ENCODE peak calls at places on chromosomes 7 and 10, in ten cellular contexts. P is stomach, A is right atrium auricular region, C is adrenal gland, Z is thoracic aorta, Y is choroid plexus epithelial cell, B is A549, M is left ventricle myocardium inferior, X is endothelial cell of umbilical vein, E is colonic mucosa. R is an unnamed sample.

GRCh38 chr7:5773661-5774086 is 7.8 kb downstream of the RNF216 start:
- DNase-seq in E (no peak), P (no peak), X (peak), M (no peak), Z (peak), B (peak), A (peak), C (peak), Y (peak), R (no peak)

GRCh38 chr10:5428133-5428532 is 15.8 kb downstream of the NET1 start:
- DNase-seq in P (no peak), B (no peak), M (no peak), A (no peak), C (no peak), X (peak), Y (no peak), E (no peak), Z (no peak), R (no peak)

GRCh38 chr7:121561717-121562116 is 165.6 kb upstream of the FAM3C start:
- DNase-seq in B (no peak), M (no peak), Y (peak), X (no peak), C (no peak), Z (no peak), E (no peak), A (no peak), P (no peak), R (no peak)

GRCh38 chr7:66069732-66070131 is 5.9 kb upstream of the ASL start:
- DNase-seq in M (no peak), P (no peak), A (no peak), E (no peak), C (no peak), B (no peak), X (no peak), Z (no peak), Y (no peak), R (no peak)

GRCh38 chr7:39811161-39811614 is 138.9 kb upstream of the CDK13 start:
- DNase-seq in A (no peak), M (no peak), P (no peak), B (peak), Z (no peak), C (no peak), E (no peak), Y (peak), X (no peak), R (no peak)

GRCh38 chr10:20748551-20748950 is 148.6 kb downstream of the NEBL start:
- DNase-seq in E (no peak), Z (no peak), Y (no peak), P (no peak), M (no peak), X (no peak), B (no peak), A (no peak), C (no peak), R (no peak)

GRCh38 chr7:94374231-94374630 is 20.5 kb upstream of the COL1A2 start:
- DNase-seq in Y (peak), X (peak), C (peak), B (no peak), E (peak), Z (peak), P (peak), A (peak), M (peak), R (no peak)

GRCh38 chr7:84675633-84676034 is 481.0 kb upstream of the SEMA3A start:
- DNase-seq in B (no peak), C (no peak), Y (peak), A (no peak), E (no peak), P (peak), X (peak), Z (no peak), M (no peak), R (peak)

GRCh38 chr10:35574924-35575352 is 30.2 kb upstream of the GJD4 start:
- DNase-seq in P (no peak), M (no peak), Y (peak), Z (no peak), C (no peak), X (peak), B (no peak), E (no peak), A (peak), R (no peak)

GRCh38 chr10:61529208-61529607 is 76.0 kb upstream of the TMEM26 start:
- DNase-seq in E (no peak), P (no peak), Z (no peak), B (no peak), M (no peak), Y (no peak), X (no peak), C (no peak), A (no peak), R (no peak)

GRCh38 chr10:80161321-80162084 is 29.0 kb downstream of the PLAC9 start:
- DNase-seq in X (no peak), A (no peak), M (no peak), C (no peak), Z (no peak), E (no peak), B (peak), Y (peak), P (no peak), R (no peak)
- TF ChIP-seq CTCF in X (peak), A (peak), M (no peak), C (no peak), Z (no peak), E (no peak), B (no peak), Y (peak), P (no peak), R (peak)

DNA sequence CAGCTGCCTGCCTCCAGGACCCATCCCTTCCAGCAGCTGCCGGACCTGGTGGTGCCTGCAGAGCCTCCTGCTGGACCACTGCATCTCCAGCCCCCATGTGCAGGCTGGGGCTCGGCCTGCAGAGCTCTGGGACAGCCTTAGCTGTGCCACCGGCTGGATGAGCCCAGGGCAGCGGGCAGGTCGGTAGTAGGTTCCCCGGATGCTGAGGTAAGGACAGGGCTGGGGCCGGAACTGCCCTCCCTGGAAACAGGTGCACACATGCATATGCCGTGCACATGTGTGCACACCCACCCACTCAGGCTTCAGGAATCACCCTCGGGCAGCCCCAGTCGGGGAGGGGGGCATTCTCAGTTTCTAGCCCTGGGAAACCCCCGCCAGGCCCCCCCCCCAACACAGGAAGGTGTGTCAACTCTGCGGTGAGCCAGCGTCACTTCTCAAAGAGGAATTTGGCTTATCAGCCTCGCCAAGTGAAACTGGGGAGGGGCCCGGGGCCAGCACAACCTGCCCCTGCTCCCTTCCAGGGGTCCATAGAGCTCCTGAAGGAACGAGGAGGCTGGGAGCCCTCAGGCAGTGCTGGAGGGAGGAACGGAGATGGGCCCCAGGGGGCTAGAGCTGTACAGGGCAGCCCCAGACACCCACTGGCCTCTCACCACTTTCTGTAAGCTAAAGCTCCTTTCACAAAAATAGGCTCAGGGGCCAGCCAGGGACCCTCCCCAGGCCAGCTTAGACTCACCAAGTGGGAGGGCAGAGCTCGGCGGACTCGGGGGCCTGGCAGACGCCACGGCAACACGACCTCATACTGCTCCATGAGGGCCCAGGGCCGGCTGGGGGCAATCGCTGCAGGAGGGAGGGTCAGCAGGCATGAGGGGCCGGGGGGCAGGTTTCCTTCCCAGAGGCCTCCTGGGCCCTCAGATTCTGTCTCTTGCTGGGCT is 1.7 kb downstream of the ADAM8 start:
- DNase-seq in X (no peak), B (no peak), Z (no peak), C (no peak), A (no peak), M (no peak), Y (no peak), P (peak), E (no peak), R (peak)
- H3K4me3 ChIP-seq in X (no peak), B (no peak), Z (peak), C (no peak), A (no peak), M (peak), Y (no peak), P (peak), E (peak), R (no peak)

GRCh38 chr7:141698247-141699015 is 3.5 kb downstream of the DENND11 start:
- DNase-seq in P (no peak), Z (no peak), X (no peak), E (no peak), A (no peak), M (no peak), Y (no peak), B (no peak), C (no peak), R (no peak)

GRCh38 chr7:141696386-141696785 is 5.6 kb downstream of the DENND11 start:
- DNase-seq in Z (no peak), B (no peak), C (no peak), A (no peak), P (no peak), E (peak), Y (no peak), M (no peak), X (peak), R (no peak)

GRCh38 chr7:141697211-141697871 is 4.6 kb downstream of the DENND11 start:
- DNase-seq in B (no peak), A (no peak), Z (no peak), X (peak), P (no peak), Y (peak), E (no peak), C (peak), M (no peak), R (no peak)

GRCh38 chr7:141693082-141693481 is 8.9 kb downstream of the DENND11 start:
- DNase-seq in Z (no peak), M (no peak), B (no peak), X (no peak), Y (no peak), P (no peak), C (no peak), E (no peak), A (no peak), R (no peak)

GRCh38 chr7:141695803-141696289 is 6.1 kb downstream of the DENND11 start:
- DNase-seq in C (no peak), Y (no peak), Z (no peak), B (peak), P (peak), E (peak), X (no peak), A (no peak), M (no peak), R (no peak)
- TF ChIP-seq CTCF in C (no peak), Y (no peak), Z (no peak), B (no peak), P (no peak), E (no peak), X (no peak), A (no peak), M (no peak), R (no peak)

DNA sequence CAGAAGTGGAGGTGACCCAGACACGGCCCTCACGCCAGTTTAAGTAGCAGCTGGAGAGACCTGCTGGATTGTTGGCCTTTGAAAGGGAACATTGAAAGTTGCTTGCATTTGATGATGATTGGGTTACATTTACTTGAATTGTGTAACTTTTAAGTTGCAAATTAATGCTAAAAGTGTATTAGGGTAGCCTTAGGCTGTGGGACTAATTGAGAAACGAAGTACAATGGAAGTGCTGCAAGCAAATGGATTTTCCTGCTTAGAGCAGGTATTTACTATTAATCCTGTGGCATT is 25.7 kb downstream of the CDK14 start:
- DNase-seq in Y (peak), E (no peak), Z (no peak), A (no peak), X (peak), M (no peak), B (no peak), P (no peak), C (no peak), R (no peak)
- H3K4me3 ChIP-seq in Y (no peak), E (no peak), Z (no peak), A (no peak), X (no peak), M (no peak), B (no peak), P (no peak), C (no peak), R (no peak)

GRCh38 chr7:50565559-50565916 is 333 bp upstream of the DDC start:
- DNase-seq in A (no peak), M (no peak), Z (no peak), Y (no peak), C (no peak), E (no peak), X (no peak), P (no peak), B (no peak), R (no peak)

GRCh38 chr7:50564630-50565558 is at the start of gene DDC:
- DNase-seq in Z (no peak), C (no peak), M (no peak), X (no peak), E (peak), Y (no peak), A (no peak), B (peak), P (no peak), R (peak)

GRCh38 chr7:50560865-50561351 is 4.3 kb downstream of the DDC start:
- DNase-seq in E (no peak), Y (no peak), A (no peak), B (no peak), C (peak), M (no peak), Z (no peak), P (no peak), X (no peak), R (no peak)

GRCh38 chr7:50564171-50564570 is 1.0 kb downstream of the DDC start:
- DNase-seq in C (no peak), M (no peak), B (no peak), Y (no peak), Z (no peak), A (no peak), X (no peak), E (peak), P (no peak), R (no peak)

GRCh38 chr7:50562126-50562525 is 3.1 kb downstream of the DDC start:
- DNase-seq in X (no peak), C (no peak), E (no peak), M (no peak), P (no peak), Y (no peak), B (no peak), Z (no peak), A (no peak), R (no peak)
- TF ChIP-seq CTCF in X (no peak), C (no peak), E (no peak), M (no peak), P (no peak), Y (no peak), B (no peak), Z (no peak), A (no peak), R (no peak)

R was measured in Caco-2.